ENCODE peak calls at places on chromosomes 16 and 17, in five cellular contexts. Y, V, P, O and K are unnamed samples.

GRCh38 chr17:4710693-4711634 is 532 bp downstream of the ARRB2 start:
- DNase-seq in Y (peak; percentile 41), V (peak; percentile 34), O (peak; percentile 40), P (no peak), K (no peak)

GRCh38 chr17:36070427-36070826 is 6.4 kb downstream of the CCL18 start:
- DNase-seq in O (no peak), Y (no peak), V (no peak), P (no peak), K (no peak)

GRCh38 chr17:7192271-7192937 is 13.2 kb upstream of the ASGR1 start:
- DNase-seq in V (no peak), Y (no peak), P (no peak), O (no peak), K (no peak)

GRCh38 chr17:72152392-72152727 is 31.5 kb downstream of the SOX9 start:
- DNase-seq in P (peak; percentile 17), V (no peak), O (no peak), Y (no peak), K (no peak)

GRCh38 chr17:45790296-45790922 is 6.3 kb downstream of the CRHR1 start:
- DNase-seq in Y (no peak), O (no peak), V (no peak), P (peak; percentile 16), K (no peak)

GRCh38 chr16:88686062-88686438 is 257 bp downstream of the SNAI3 start:
- DNase-seq in P (no peak), V (no peak), Y (no peak), O (no peak), K (no peak)

GRCh38 chr17:81868674-81869220 is 2.4 kb downstream of the ARHGDIA start:
- DNase-seq in Y (peak; percentile 58), O (no peak), P (peak; percentile 91), V (no peak), K (peak; percentile 92)

GRCh38 chr16:89374393-89374948 is 115.9 kb downstream of the ANKRD11 start:
- DNase-seq in P (peak; percentile 78), V (no peak), Y (no peak), O (no peak), K (peak; percentile 77)

GRCh38 chr16:25192096-25192495 is 24.7 kb upstream of the AQP8 start:
- DNase-seq in P (peak; percentile 59), O (no peak), Y (no peak), V (no peak), K (no peak)

GRCh38 chr17:49694847-49695697 is 12.7 kb downstream of the SLC35B1 start:
- DNase-seq in Y (no peak), O (peak; percentile 72), P (peak; percentile 37), V (peak; percentile 53), K (peak; percentile 31)

GRCh38 chr16:54270711-54271110 is 15.9 kb downstream of the IRX3 start:
- DNase-seq in P (no peak), Y (no peak), O (no peak), V (no peak), K (no peak)

GRCh38 chr17:15261063-15261817 is 3.9 kb downstream of the PMP22 start:
- DNase-seq in V (no peak), Y (peak; percentile 74), O (peak; percentile 43), P (peak; percentile 59), K (peak; percentile 73)

GRCh38 chr16:71895679-71896385 is 501 bp downstream of the IST1 start:
- DNase-seq in V (peak; percentile 25), Y (no peak), P (peak; percentile 60), O (peak; percentile 48), K (peak; percentile 67)

GRCh38 chr16:83040174-83040573 is 413.4 kb downstream of the CDH13 start:
- DNase-seq in Y (no peak), O (no peak), P (peak; percentile 30), V (no peak), K (peak; percentile 41)

GRCh38 chr16:62190426-62190825 is 154.2 kb upstream of the CDH8 start:
- DNase-seq in Y (no peak), V (no peak), P (no peak), O (no peak), K (peak; percentile 1)
- TF ChIP-seq CTCF in Y (peak; percentile 41), V (no peak), P (no peak), O (no peak), K (no peak)

DNA sequence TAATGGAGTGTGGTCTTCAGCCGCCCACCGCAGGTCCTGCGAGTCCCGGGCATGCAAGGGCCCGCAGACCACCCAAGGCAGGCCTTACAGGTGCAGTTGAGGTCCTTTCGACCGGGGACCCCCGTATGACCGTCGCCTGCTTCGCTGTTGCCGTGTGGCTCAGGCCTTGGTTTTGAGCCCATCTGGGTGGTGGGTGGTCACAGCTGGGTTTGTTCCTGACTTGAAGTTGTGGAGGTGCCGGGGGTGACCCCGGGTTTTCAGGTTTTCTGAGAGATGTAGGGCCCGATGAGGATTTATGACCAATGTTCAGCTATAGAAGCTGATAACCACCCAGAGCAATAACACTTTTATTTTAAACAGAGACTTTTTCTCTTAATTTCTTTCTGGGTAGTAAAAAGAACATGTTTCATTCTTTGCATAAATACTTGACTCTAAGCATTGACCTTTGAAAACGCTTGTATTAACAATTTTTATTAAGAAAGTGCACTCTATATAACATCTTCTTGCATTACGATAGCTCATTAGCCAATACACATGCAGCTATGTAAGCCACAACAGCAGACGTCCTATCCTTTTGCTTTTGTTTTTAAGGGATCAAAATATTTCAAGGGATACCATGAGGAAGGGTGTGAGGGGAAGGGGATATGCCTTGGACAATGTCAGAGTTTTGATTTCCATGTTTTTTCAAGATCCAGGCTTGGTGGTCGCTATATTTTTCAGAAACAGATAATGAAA is 1.9 kb downstream of the FOXL1 start:
- DNase-seq in P (no peak), Y (no peak), V (no peak), O (no peak), K (peak; percentile 75)
- H3K4me3 ChIP-seq in P (peak overlapping the region; percentile 36), Y (peak overlapping the region; percentile 43), V (no peak overlapping the region), O (peak overlapping the region; percentile 15), K (peak overlapping the region; percentile 53)

GRCh38 chr17:68431661-68432071 is 25.6 kb downstream of the WIPI1 start:
- DNase-seq in P (peak; percentile 35), V (no peak), O (peak; percentile 15), Y (no peak), K (peak; percentile 80)
- TF ChIP-seq CTCF in P (peak; percentile 45), V (no peak), O (no peak), Y (peak; percentile 9), K (peak; percentile 62)

DNA sequence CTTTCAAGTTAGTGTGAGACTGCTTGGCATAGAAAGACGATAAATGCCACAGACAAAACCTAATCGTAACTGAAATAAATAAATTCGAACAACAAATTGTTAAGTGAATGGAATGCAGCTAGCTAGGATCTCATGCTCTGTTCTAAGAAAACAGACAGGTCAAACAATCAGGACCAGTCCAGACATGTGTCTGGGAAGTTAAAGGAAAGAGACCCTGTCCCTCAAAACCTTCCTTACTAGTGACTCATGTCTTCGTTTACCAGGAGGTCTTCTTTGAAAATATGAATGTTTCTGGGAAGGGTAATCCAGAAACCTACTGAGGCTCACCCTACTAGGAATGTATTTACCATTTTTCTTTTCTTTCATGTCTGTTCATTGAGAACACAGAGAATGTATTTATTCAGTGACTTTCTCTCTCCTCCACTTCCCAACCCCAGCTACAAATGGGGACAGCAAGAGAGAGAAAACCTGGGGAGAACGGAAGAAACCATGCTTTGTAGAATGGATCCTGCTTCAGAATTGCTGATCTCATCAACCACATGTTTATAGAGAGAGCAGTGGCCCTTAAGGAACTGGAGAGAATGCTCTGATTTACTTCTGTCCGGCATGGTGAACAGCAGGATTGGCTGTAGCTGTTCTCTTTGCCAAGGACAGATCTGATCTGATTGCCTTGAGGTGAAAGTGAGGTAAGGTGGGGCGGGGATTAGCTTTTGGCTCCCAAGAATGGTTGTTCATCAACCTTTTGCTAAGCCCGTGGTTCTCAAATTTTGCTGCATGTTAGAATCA is 39.4 kb upstream of the DHX8 start:
- DNase-seq in Y (no peak), V (no peak), P (no peak), O (no peak), K (peak; percentile 59)
- H3K4me3 ChIP-seq in Y (no peak overlapping the region), V (no peak overlapping the region), P (no peak overlapping the region), O (no peak overlapping the region), K (no peak overlapping the region)

GRCh38 chr17:37088913-37089312 is 140.2 kb downstream of the AATF start:
- DNase-seq in P (no peak), Y (no peak), O (no peak), V (no peak), K (no peak)
- TF ChIP-seq CTCF in P (no peak), Y (no peak), O (no peak), V (no peak), K (peak; percentile 12)

DNA sequence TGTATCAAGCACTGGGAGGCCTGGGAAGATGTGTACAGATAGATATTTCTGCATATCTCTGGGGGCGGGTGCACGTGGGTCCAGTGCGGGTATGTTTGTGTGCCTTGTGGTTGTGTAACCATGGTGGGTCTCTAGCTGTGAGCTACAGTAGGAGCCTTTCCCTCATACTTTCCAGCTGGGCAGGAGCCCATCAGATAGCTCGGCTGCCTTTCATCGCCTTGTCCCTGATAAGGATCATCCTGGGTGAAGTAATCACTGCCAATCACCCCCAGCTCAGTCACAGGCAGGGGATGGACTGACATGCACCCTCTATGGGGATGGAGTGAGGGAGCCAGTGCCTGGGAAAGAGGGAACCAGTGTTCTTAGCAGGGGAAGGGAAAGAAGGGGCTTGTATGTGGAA is 3.2 kb upstream of the SCRN2 start:
- DNase-seq in Y (no peak), P (peak; percentile 26), V (no peak), O (no peak), K (peak; percentile 91)
- H3K4me3 ChIP-seq in Y (no peak overlapping the region), P (no peak overlapping the region), V (no peak overlapping the region), O (no peak overlapping the region), K (no peak overlapping the region)

GRCh38 chr16:48231675-48232214 is 12.4 kb upstream of the LONP2 start:
- DNase-seq in Y (no peak), P (peak; percentile 63), V (no peak), O (peak; percentile 35), K (peak; percentile 76)
- TF ChIP-seq CTCF in Y (peak; percentile 32), P (peak; percentile 79), V (no peak), O (peak; percentile 21), K (peak; percentile 88)